ENCODE peak calls at places on chromosomes 3 and 15, in nine cellular contexts. N is natural killer cell, Q is uterus, R is spleen, E is psoas muscle, F is lower leg skin, K is A549, O is HL-60, X is pancreas. D is an unnamed sample.

GRCh38 chr15:59609730-59610712 is 1.6 kb upstream of the GCNT3 start:
- DNase-seq in O (no peak), K (no peak), E (no peak), Q (no peak), F (no peak), N (no peak), R (no peak), X (no peak), D (no peak)

GRCh38 chr3:32482693-32483092 is 20.0 kb downstream of the CMTM6 start:
- DNase-seq in F (no peak), E (no peak), R (no peak), X (no peak), Q (no peak), O (no peak), N (no peak), K (no peak), D (no peak)

GRCh38 chr3:87350367-87351199 is 74.2 kb upstream of the POU1F1 start:
- DNase-seq in X (no peak), K (peak), O (peak), F (no peak), Q (no peak), N (no peak), E (no peak), R (no peak), D (peak)

GRCh38 chr15:43526261-43526930 is 9.0 kb downstream of the MAP1A start:
- DNase-seq in N (no peak), K (no peak), O (no peak), F (no peak), X (no peak), E (no peak), Q (no peak), R (no peak), D (no peak)

GRCh38 chr3:6444888-6445658 is 415.8 kb upstream of the GRM7 start:
- DNase-seq in O (no peak), X (no peak), F (no peak), E (no peak), R (no peak), K (no peak), Q (no peak), N (no peak), D (no peak)

GRCh38 chr15:26691249-26691648 is 81.6 kb downstream of the GABRB3 start:
- DNase-seq in O (no peak), R (no peak), X (no peak), E (no peak), N (no peak), K (no peak), F (no peak), Q (no peak), D (no peak)

GRCh38 chr3:51678186-51678585 is 7.1 kb downstream of the TEX264 start:
- DNase-seq in K (no peak), Q (no peak), N (no peak), E (no peak), X (no peak), R (peak), O (no peak), F (no peak), D (no peak)

GRCh38 chr3:120693439-120694172 is 11.6 kb upstream of the HGD start:
- DNase-seq in Q (no peak), F (no peak), E (no peak), R (no peak), K (no peak), O (no peak), N (no peak), X (no peak), D (no peak)

GRCh38 chr3:192570757-192571156 is 156.6 kb downstream of the FGF12 start:
- DNase-seq in Q (no peak), O (no peak), E (no peak), N (no peak), K (no peak), R (no peak), X (no peak), F (no peak), D (no peak)

GRCh38 chr3:11245827-11246662 is 26.2 kb upstream of the ATG7 start:
- DNase-seq in E (no peak), F (no peak), Q (no peak), X (no peak), R (no peak), K (no peak), N (no peak), O (no peak), D (no peak)

GRCh38 chr15:61051570-61052031 is 177.5 kb downstream of the RORA start:
- DNase-seq in F (peak), E (peak), R (no peak), Q (peak), O (no peak), X (no peak), N (no peak), K (peak), D (no peak)

GRCh38 chr3:11530153-11530721 is 113.5 kb downstream of the VGLL4 start:
- DNase-seq in K (no peak), R (no peak), F (no peak), O (no peak), N (no peak), Q (no peak), E (no peak), X (no peak), D (no peak)

GRCh38 chr3:134365766-134366065 is 8.5 kb downstream of the AMOTL2 start:
- DNase-seq in N (no peak), R (peak), K (no peak), Q (no peak), X (no peak), F (no peak), O (no peak), E (no peak), D (no peak)

GRCh38 chr15:29638781-29639180 is 183.5 kb downstream of the TJP1 start:
- DNase-seq in F (no peak), Q (no peak), O (no peak), N (no peak), X (no peak), R (no peak), E (no peak), K (no peak), D (no peak)

GRCh38 chr15:95884276-95884675 is 446.2 kb upstream of the NR2F2 start:
- DNase-seq in K (no peak), R (no peak), F (no peak), X (no peak), N (no peak), O (no peak), Q (no peak), E (no peak), D (no peak)

GRCh38 chr3:147218976-147219375 is 187.4 kb downstream of the ZIC4 start:
- DNase-seq in E (no peak), Q (no peak), O (no peak), F (no peak), K (no peak), X (no peak), N (no peak), R (no peak), D (no peak)

GRCh38 chr15:69973102-69973714 is 124.5 kb downstream of the TLE3 start:
- DNase-seq in F (no peak), R (no peak), X (no peak), O (peak), Q (no peak), K (peak), E (no peak), N (no peak), D (peak)

GRCh38 chr3:110101361-110101760 is 764.0 kb upstream of the DPPA4 start:
- DNase-seq in N (no peak), X (no peak), R (no peak), K (no peak), F (no peak), O (no peak), Q (no peak), E (no peak), D (no peak)

GRCh38 chr15:56244237-56244810 is 645 bp upstream of the RFX7 start:
- DNase-seq in Q (peak), X (peak), N (no peak), K (peak), R (peak), F (peak), E (peak), O (peak), D (peak)

GRCh38 chr3:29582310-29582709 is 301.4 kb downstream of the RBMS3 start:
- DNase-seq in E (no peak), Q (no peak), X (no peak), F (no peak), O (no peak), N (no peak), K (no peak), R (no peak), D (no peak)

GRCh38 chr3:152263711-152264110 is 5.0 kb upstream of the MBNL1 start:
- DNase-seq in N (no peak), O (no peak), Q (no peak), E (no peak), X (no peak), R (no peak), F (no peak), K (no peak), D (no peak)

GRCh38 chr3:170560717-170561382 is 25.0 kb downstream of the SLC7A14 start:
- DNase-seq in X (no peak), R (no peak), Q (no peak), K (no peak), N (no peak), O (no peak), E (no peak), F (no peak), D (no peak)

DNA sequence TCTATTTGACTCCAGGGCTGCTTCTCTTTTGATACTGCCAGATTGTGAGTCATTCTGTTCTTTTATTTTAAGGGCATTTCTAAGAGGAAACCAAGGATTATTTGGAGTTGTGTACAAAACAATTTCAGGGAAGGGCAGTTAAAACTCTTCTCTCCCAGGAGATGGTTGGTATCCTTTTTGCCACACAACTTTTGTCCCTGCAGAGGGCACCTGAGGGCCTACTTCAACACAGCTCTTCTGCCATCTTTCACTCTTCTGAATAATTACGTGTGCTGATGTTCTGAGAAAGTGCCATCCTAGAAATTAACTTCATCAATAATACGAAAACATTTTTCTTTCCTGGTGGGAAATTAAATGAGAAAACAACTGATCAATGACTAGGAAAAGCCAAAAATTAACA is 75.7 kb upstream of the GADL1 start:
- DNase-seq in E (no peak), X (no peak), K (no peak), Q (no peak), O (no peak), N (no peak), F (no peak), R (no peak), D (no peak)
- TF ChIP-seq CTCF in E (peak), X (no peak), K (peak), Q (no peak), O (no peak), N (no peak), F (no peak), R (no peak), D (no peak)

GRCh38 chr15:48520376-48521155 is 124.9 kb downstream of the FBN1 start:
- DNase-seq in N (no peak), O (no peak), Q (no peak), E (no peak), R (no peak), F (no peak), X (no peak), K (no peak), D (no peak)
- TF ChIP-seq CTCF in N (no peak), O (no peak), Q (no peak), E (no peak), R (no peak), F (no peak), X (no peak), K (no peak), D (no peak)

GRCh38 chr3:112539825-112540517 is 21.8 kb downstream of the ATG3 start:
- DNase-seq in X (no peak), K (no peak), R (no peak), E (no peak), O (no peak), F (no peak), Q (no peak), N (no peak), D (no peak)
- TF ChIP-seq CTCF in X (no peak), K (no peak), R (no peak), E (no peak), O (no peak), F (no peak), Q (no peak), N (no peak), D (no peak)

DNA sequence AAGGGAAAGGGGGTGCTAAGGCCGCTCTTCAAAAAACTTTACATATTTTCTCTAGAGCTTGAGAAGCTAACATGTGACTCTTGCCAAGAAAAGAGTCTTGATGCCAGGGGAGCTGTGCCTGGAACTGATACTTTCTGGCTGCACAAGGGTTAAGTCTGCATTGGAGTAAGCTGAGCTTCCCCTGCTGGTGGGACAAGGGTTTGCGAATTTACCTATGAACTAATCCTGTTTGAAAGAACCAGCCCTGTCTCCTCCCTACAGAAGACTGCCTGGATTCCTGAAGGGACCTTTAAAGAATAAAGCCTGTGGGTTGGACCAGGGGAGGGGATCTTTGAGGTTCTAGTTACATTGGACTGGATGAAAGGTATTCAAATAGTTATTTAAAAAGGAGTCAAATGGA is 58.3 kb upstream of the EPHA3 start:
- DNase-seq in E (no peak), O (no peak), F (no peak), R (no peak), K (no peak), N (no peak), Q (no peak), X (no peak), D (no peak)
- TF ChIP-seq CTCF in E (no peak), O (no peak), F (no peak), R (no peak), K (no peak), N (no peak), Q (no peak), X (no peak), D (no peak)

GRCh38 chr3:49929333-49930240 is at the start of gene MON1A:
- DNase-seq in R (peak), Q (peak), X (peak), E (peak), N (peak), F (peak), K (peak), O (peak), D (peak)
- TF ChIP-seq CTCF in R (peak), Q (peak), X (no peak), E (peak), N (no peak), F (no peak), K (peak), O (no peak), D (peak)